ENCODE peak calls at places on chromosomes 13 and 19, in seven cellular contexts. One of them, this sample, is unnamed. For H3K9me3, the result is how much of the 10 kb centered on the place peaks cover.

GRCh38 chr13:87376081-87376480 is 295.1 kb upstream of the SLITRK5 start:
- DNase-seq in SK-N-SH: no peak
- DNase-seq in cardiac muscle cell: no peak
- DNase-seq in adipocyte: no peak
- DNase-seq in MM.1S: no peak
- DNase-seq in lower lobe of right lung: no peak
- DNase-seq in tibial nerve: no peak
- DNase-seq in this sample: no peak

GRCh38 chr13:99655351-99656091 is 154.2 kb downstream of the TM9SF2 start:
- DNase-seq in SK-N-SH: no peak
- DNase-seq in cardiac muscle cell: no peak
- DNase-seq in adipocyte: no peak
- DNase-seq in MM.1S: no peak
- DNase-seq in lower lobe of right lung: no peak
- DNase-seq in tibial nerve: no peak
- DNase-seq in this sample: no peak

GRCh38 chr13:94186470-94186869 is 293.0 kb downstream of the DCT start:
- DNase-seq in SK-N-SH: no peak
- DNase-seq in cardiac muscle cell: no peak
- DNase-seq in adipocyte: no peak
- DNase-seq in MM.1S: no peak
- DNase-seq in lower lobe of right lung: no peak
- DNase-seq in tibial nerve: no peak
- DNase-seq in this sample: no peak

GRCh38 chr13:97030705-97031452 is 36.6 kb upstream of the OXGR1 start:
- DNase-seq in SK-N-SH: peak
- DNase-seq in cardiac muscle cell: peak
- DNase-seq in adipocyte: peak
- DNase-seq in MM.1S: peak
- DNase-seq in lower lobe of right lung: no peak
- DNase-seq in tibial nerve: no peak
- DNase-seq in this sample: no peak

GRCh38 chr13:27172495-27172842 is 858 bp upstream of the USP12 start:
- DNase-seq in SK-N-SH: peak
- DNase-seq in cardiac muscle cell: no peak
- DNase-seq in adipocyte: peak
- DNase-seq in MM.1S: no peak
- DNase-seq in lower lobe of right lung: no peak
- DNase-seq in tibial nerve: no peak
- DNase-seq in this sample: no peak

GRCh38 chr13:33110713-33111413 is 94.6 kb downstream of the KL start:
- DNase-seq in SK-N-SH: no peak
- DNase-seq in cardiac muscle cell: no peak
- DNase-seq in adipocyte: no peak
- DNase-seq in MM.1S: no peak
- DNase-seq in lower lobe of right lung: peak
- DNase-seq in tibial nerve: peak
- DNase-seq in this sample: no peak

GRCh38 chr13:42545842-42546241 is 28.1 kb upstream of the TNFSF11 start:
- DNase-seq in SK-N-SH: no peak
- DNase-seq in cardiac muscle cell: no peak
- DNase-seq in adipocyte: no peak
- DNase-seq in MM.1S: no peak
- DNase-seq in lower lobe of right lung: no peak
- DNase-seq in tibial nerve: no peak
- DNase-seq in this sample: no peak

GRCh38 chr13:65310663-65311328 is 1919.3 kb downstream of the PCDH9 start:
- DNase-seq in SK-N-SH: no peak
- DNase-seq in cardiac muscle cell: no peak
- DNase-seq in adipocyte: no peak
- DNase-seq in MM.1S: no peak
- DNase-seq in lower lobe of right lung: no peak
- DNase-seq in tibial nerve: no peak
- DNase-seq in this sample: no peak

GRCh38 chr19:37362733-37363132 is 8.2 kb upstream of the ZNF527 start:
- DNase-seq in SK-N-SH: peak
- DNase-seq in cardiac muscle cell: peak
- DNase-seq in adipocyte: peak
- DNase-seq in MM.1S: peak
- DNase-seq in lower lobe of right lung: no peak
- DNase-seq in tibial nerve: no peak
- DNase-seq in this sample: no peak

GRCh38 chr19:6132482-6132881 is 3.0 kb upstream of the ACSBG2 start:
- DNase-seq in SK-N-SH: no peak
- DNase-seq in cardiac muscle cell: no peak
- DNase-seq in adipocyte: no peak
- DNase-seq in MM.1S: no peak
- DNase-seq in lower lobe of right lung: no peak
- DNase-seq in tibial nerve: no peak
- DNase-seq in this sample: no peak
- H3K9me3 ChIP-seq in SK-N-SH: under half
- H3K9me3 ChIP-seq in cardiac muscle cell: under half
- H3K9me3 ChIP-seq in adipocyte: under half
- H3K9me3 ChIP-seq in MM.1S: under half
- H3K9me3 ChIP-seq in lower lobe of right lung: under half
- H3K9me3 ChIP-seq in tibial nerve: under half
- H3K9me3 ChIP-seq in this sample: under half

GRCh38 chr19:54631489-54631888 is 1.2 kb downstream of the LILRB1 start:
- DNase-seq in SK-N-SH: no peak
- DNase-seq in cardiac muscle cell: no peak
- DNase-seq in adipocyte: no peak
- DNase-seq in MM.1S: no peak
- DNase-seq in lower lobe of right lung: no peak
- DNase-seq in tibial nerve: no peak
- DNase-seq in this sample: no peak
- H3K9me3 ChIP-seq in SK-N-SH: under half
- H3K9me3 ChIP-seq in cardiac muscle cell: under half
- H3K9me3 ChIP-seq in adipocyte: under half
- H3K9me3 ChIP-seq in MM.1S: under half
- H3K9me3 ChIP-seq in lower lobe of right lung: under half
- H3K9me3 ChIP-seq in tibial nerve: under half
- H3K9me3 ChIP-seq in this sample: under half

GRCh38 chr13:103289661-103290060 is 223.4 kb upstream of the SLC10A2 start:
- DNase-seq in SK-N-SH: no peak
- DNase-seq in cardiac muscle cell: no peak
- DNase-seq in adipocyte: peak
- DNase-seq in MM.1S: no peak
- DNase-seq in lower lobe of right lung: no peak
- DNase-seq in tibial nerve: no peak
- DNase-seq in this sample: no peak

GRCh38 chr13:103287659-103288058 is 221.4 kb upstream of the SLC10A2 start:
- DNase-seq in SK-N-SH: no peak
- DNase-seq in cardiac muscle cell: no peak
- DNase-seq in adipocyte: peak
- DNase-seq in MM.1S: no peak
- DNase-seq in lower lobe of right lung: no peak
- DNase-seq in tibial nerve: no peak
- DNase-seq in this sample: no peak

GRCh38 chr13:103291693-103292572 is 225.7 kb upstream of the SLC10A2 start:
- DNase-seq in SK-N-SH: no peak
- DNase-seq in cardiac muscle cell: peak
- DNase-seq in adipocyte: no peak
- DNase-seq in MM.1S: no peak
- DNase-seq in lower lobe of right lung: no peak
- DNase-seq in tibial nerve: no peak
- DNase-seq in this sample: no peak

GRCh38 chr13:103288114-103288513 is 221.9 kb upstream of the SLC10A2 start:
- DNase-seq in SK-N-SH: no peak
- DNase-seq in cardiac muscle cell: peak
- DNase-seq in adipocyte: no peak
- DNase-seq in MM.1S: no peak
- DNase-seq in lower lobe of right lung: no peak
- DNase-seq in tibial nerve: no peak
- DNase-seq in this sample: no peak

GRCh38 chr13:103291226-103291625 is 225.0 kb upstream of the SLC10A2 start:
- DNase-seq in SK-N-SH: no peak
- DNase-seq in cardiac muscle cell: no peak
- DNase-seq in adipocyte: no peak
- DNase-seq in MM.1S: no peak
- DNase-seq in lower lobe of right lung: no peak
- DNase-seq in tibial nerve: no peak
- DNase-seq in this sample: no peak
- H3K9me3 ChIP-seq in SK-N-SH: under half
- H3K9me3 ChIP-seq in cardiac muscle cell: under half
- H3K9me3 ChIP-seq in adipocyte: under half
- H3K9me3 ChIP-seq in MM.1S: under half
- H3K9me3 ChIP-seq in lower lobe of right lung: under half
- H3K9me3 ChIP-seq in tibial nerve: under half
- H3K9me3 ChIP-seq in this sample: under half

DNA sequence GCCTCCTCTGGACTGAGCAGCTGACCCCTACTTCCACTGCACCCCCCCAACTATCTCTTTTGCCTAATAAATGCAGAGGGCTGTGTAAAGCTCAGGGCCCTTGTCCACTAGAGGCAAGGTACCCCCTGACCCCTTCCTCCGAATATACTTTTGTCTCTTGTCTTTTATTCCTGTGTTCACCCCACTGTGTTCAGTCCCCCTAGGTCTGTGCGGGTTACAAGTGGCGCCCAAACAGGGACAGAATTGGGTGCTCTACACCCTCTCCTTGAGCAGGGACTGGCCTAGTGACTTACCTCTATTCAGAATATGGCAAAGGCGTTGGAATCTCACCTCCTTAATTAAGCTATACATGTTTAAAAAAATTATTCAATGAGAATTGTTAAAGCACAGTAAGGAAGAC is 15.0 kb downstream of the ZNF350 start:
- DNase-seq in SK-N-SH: no peak
- DNase-seq in cardiac muscle cell: no peak
- DNase-seq in adipocyte: no peak
- DNase-seq in MM.1S: no peak
- DNase-seq in lower lobe of right lung: no peak
- DNase-seq in tibial nerve: no peak
- DNase-seq in this sample: no peak
- H3K9me3 ChIP-seq in SK-N-SH: under half
- H3K9me3 ChIP-seq in cardiac muscle cell: under half
- H3K9me3 ChIP-seq in adipocyte: half or more
- H3K9me3 ChIP-seq in MM.1S: under half
- H3K9me3 ChIP-seq in lower lobe of right lung: half or more
- H3K9me3 ChIP-seq in tibial nerve: under half
- H3K9me3 ChIP-seq in this sample: half or more

GRCh38 chr19:56611288-56611687 is 16.2 kb downstream of the ZNF71 start:
- DNase-seq in SK-N-SH: no peak
- DNase-seq in cardiac muscle cell: no peak
- DNase-seq in adipocyte: no peak
- DNase-seq in MM.1S: no peak
- DNase-seq in lower lobe of right lung: no peak
- DNase-seq in tibial nerve: no peak
- DNase-seq in this sample: no peak
- H3K9me3 ChIP-seq in SK-N-SH: under half
- H3K9me3 ChIP-seq in cardiac muscle cell: under half
- H3K9me3 ChIP-seq in adipocyte: under half
- H3K9me3 ChIP-seq in MM.1S: under half
- H3K9me3 ChIP-seq in lower lobe of right lung: half or more
- H3K9me3 ChIP-seq in tibial nerve: under half
- H3K9me3 ChIP-seq in this sample: under half